ENCODE peak calls at places on chromosomes 1 and 21, in nine cellular contexts. F, A, I, Q, R, B, G, Z and L are unnamed samples.

GRCh38 chr1:17903386-17903785 is 148.3 kb downstream of the ACTL8 start:
- DNase-seq in F (no peak), A (no peak), I (no peak), Q (peak), R (no peak), B (no peak), G (no peak), Z (no peak), L (peak)

GRCh38 chr1:50658421-50659076 is 235.3 kb upstream of the DMRTA2 start:
- DNase-seq in F (peak), A (no peak), I (no peak), Q (peak), R (no peak), B (peak), G (no peak), Z (no peak), L (no peak)

GRCh38 chr1:196056966-196057365 is 551.3 kb downstream of the KCNT2 start:
- DNase-seq in F (no peak), A (no peak), I (no peak), Q (no peak), R (no peak), B (no peak), G (no peak), Z (no peak), L (no peak)

GRCh38 chr21:36193200-36193599 is 36.6 kb downstream of the DOP1B start:
- DNase-seq in F (no peak), A (no peak), I (peak), Q (no peak), R (no peak), B (no peak), G (no peak), Z (no peak), L (no peak)

GRCh38 chr1:1079408-1080121 is 5.5 kb upstream of the RNF223 start:
- DNase-seq in F (peak), A (peak), I (peak), Q (peak), R (no peak), B (peak), G (no peak), Z (peak), L (peak)

GRCh38 chr21:41802684-41803083 is 35.8 kb upstream of the RIPK4 start:
- DNase-seq in F (no peak), A (no peak), I (no peak), Q (peak), R (no peak), B (peak), G (peak), Z (no peak), L (no peak)

GRCh38 chr1:202063093-202063492 is 52.7 kb downstream of the ELF3 start:
- DNase-seq in F (no peak), A (no peak), I (no peak), Q (no peak), R (no peak), B (no peak), G (no peak), Z (no peak), L (no peak)

GRCh38 chr1:155007253-155007828 is 4.7 kb downstream of the ZBTB7B start:
- DNase-seq in F (no peak), A (no peak), I (no peak), Q (no peak), R (no peak), B (no peak), G (no peak), Z (no peak), L (no peak)

GRCh38 chr1:204377800-204378608 is 18.3 kb upstream of the PLEKHA6 start:
- DNase-seq in F (no peak), A (peak), I (peak), Q (no peak), R (peak), B (no peak), G (peak), Z (peak), L (peak)

GRCh38 chr1:116243673-116244101 is 129.4 kb upstream of the ATP1A1 start:
- DNase-seq in F (no peak), A (no peak), I (no peak), Q (no peak), R (no peak), B (no peak), G (no peak), Z (no peak), L (no peak)

GRCh38 chr1:202074985-202075773 is 47.5 kb upstream of the GPR37L1 start:
- DNase-seq in F (no peak), A (no peak), I (no peak), Q (no peak), R (no peak), B (no peak), G (no peak), Z (no peak), L (no peak)

GRCh38 chr1:198283222-198283621 is 126.4 kb downstream of the NEK7 start:
- DNase-seq in F (no peak), A (no peak), I (no peak), Q (no peak), R (no peak), B (no peak), G (no peak), Z (no peak), L (no peak)

GRCh38 chr1:192539450-192540132 is 36.0 kb upstream of the RGS1 start:
- DNase-seq in F (peak), A (no peak), I (peak), Q (peak), R (peak), B (peak), G (no peak), Z (no peak), L (no peak)

GRCh38 chr1:79594121-79594698 is 587.7 kb upstream of the ADGRL4 start:
- DNase-seq in F (no peak), A (no peak), I (no peak), Q (no peak), R (no peak), B (no peak), G (no peak), Z (no peak), L (no peak)

GRCh38 chr1:103284270-103284669 is 175.9 kb upstream of the COL11A1 start:
- DNase-seq in F (peak), A (no peak), I (no peak), Q (peak), R (no peak), B (peak), G (no peak), Z (no peak), L (no peak)

GRCh38 chr21:41640756-41641509 is 125.9 kb downstream of the RIPK4 start:
- DNase-seq in F (peak), A (no peak), I (peak), Q (peak), R (no peak), B (peak), G (no peak), Z (no peak), L (no peak)

GRCh38 chr1:115539061-115539460 is 102.7 kb upstream of the VANGL1 start:
- DNase-seq in F (peak), A (no peak), I (no peak), Q (peak), R (no peak), B (no peak), G (no peak), Z (no peak), L (no peak)

GRCh38 chr1:206744683-206745082 is 25.9 kb upstream of the IL19 start:
- DNase-seq in F (no peak), A (no peak), I (no peak), Q (peak), R (no peak), B (no peak), G (no peak), Z (no peak), L (no peak)

GRCh38 chr1:41513388-41513745 is 28.9 kb upstream of the EDN2 start:
- DNase-seq in F (no peak), A (no peak), I (no peak), Q (no peak), R (no peak), B (no peak), G (no peak), Z (peak), L (no peak)

GRCh38 chr1:45037456-45037855 is 25.4 kb downstream of the UROD start:
- DNase-seq in F (peak), A (no peak), I (no peak), Q (no peak), R (no peak), B (no peak), G (no peak), Z (no peak), L (no peak)

GRCh38 chr1:202046227-202046626 is 35.8 kb downstream of the ELF3 start:
- DNase-seq in F (no peak), A (no peak), I (peak), Q (no peak), R (no peak), B (no peak), G (peak), Z (no peak), L (peak)

GRCh38 chr1:89681045-89681729 is 48.3 kb downstream of the LRRC8C start:
- DNase-seq in F (no peak), A (peak), I (no peak), Q (no peak), R (no peak), B (no peak), G (no peak), Z (no peak), L (no peak)

GRCh38 chr21:45280178-45280821 is 7.4 kb downstream of the POFUT2 start:
- DNase-seq in F (no peak), A (no peak), I (no peak), Q (no peak), R (no peak), B (no peak), G (no peak), Z (no peak), L (no peak)

GRCh38 chr1:93080424-93080823 is 1.3 kb downstream of the MTF2 start:
- DNase-seq in F (peak), A (peak), I (peak), Q (peak), R (peak), B (peak), G (peak), Z (no peak), L (no peak)

GRCh38 chr1:226095286-226095685 is 32.8 kb downstream of the H3-3A start:
- DNase-seq in F (no peak), A (no peak), I (no peak), Q (no peak), R (no peak), B (no peak), G (no peak), Z (no peak), L (no peak)

GRCh38 chr1:54940027-54940426 is 40.4 kb upstream of the TMEM61 start:
- DNase-seq in F (peak), A (no peak), I (no peak), Q (peak), R (no peak), B (no peak), G (no peak), Z (no peak), L (no peak)

GRCh38 chr1:12630946-12631540 is 12.8 kb upstream of the AADACL4 start:
- DNase-seq in F (no peak), A (no peak), I (no peak), Q (no peak), R (no peak), B (no peak), G (no peak), Z (no peak), L (no peak)